ENCODE peak calls at places on chromosome 17, in four cellular contexts. Y, V, Q and I are unnamed samples.

GRCh38 chr17:28616281-28616680 is 2.3 kb upstream of the RSKR start:
- DNase-seq in Y (no peak), Q (no peak), V (no peak), I (no peak)

GRCh38 chr17:31499771-31500554 is 108.5 kb downstream of the RAB11FIP4 start:
- DNase-seq in Q (peak), V (no peak), Y (no peak), I (no peak)

GRCh38 chr17:72407336-72408121 is 286.7 kb downstream of the SOX9 start:
- DNase-seq in Q (peak), Y (peak), V (no peak), I (peak)

GRCh38 chr17:21573961-21574610 is 118.2 kb upstream of the KCNJ18 start:
- DNase-seq in V (no peak), Y (peak), Q (peak), I (peak)

GRCh38 chr17:57935833-57936807 is 19.1 kb downstream of the CUEDC1 start:
- DNase-seq in V (no peak), Y (no peak), Q (no peak), I (no peak)

GRCh38 chr17:81390436-81391214 is 4.6 kb upstream of the BAHCC1 start:
- DNase-seq in Y (no peak), V (no peak), Q (no peak), I (no peak)

GRCh38 chr17:83109793-83110645 is 30.6 kb downstream of the METRNL start:
- DNase-seq in V (no peak), Y (peak), Q (peak), I (peak)

GRCh38 chr17:66691644-66692500 is 143.0 kb upstream of the CACNG5 start:
- DNase-seq in Y (no peak), Q (no peak), V (no peak), I (peak)

GRCh38 chr17:27793168-27793905 is 7.0 kb downstream of the NOS2 start:
- DNase-seq in V (no peak), Q (no peak), Y (no peak), I (peak)

GRCh38 chr17:29158515-29159275 is 21.5 kb downstream of the MYO18A start:
- DNase-seq in V (no peak), Q (no peak), Y (peak), I (no peak)

GRCh38 chr17:39194089-39194984 is 3.1 kb downstream of the CACNB1 start:
- DNase-seq in Q (no peak), V (no peak), Y (no peak), I (no peak)

GRCh38 chr17:58403312-58403711 is 14.0 kb downstream of the RNF43 start:
- DNase-seq in Y (no peak), Q (no peak), V (no peak), I (no peak)

GRCh38 chr17:27878776-27879562 is 14.2 kb downstream of the LYRM9 start:
- DNase-seq in Q (no peak), V (no peak), Y (no peak), I (no peak)

GRCh38 chr17:73015722-73016276 is 76.7 kb downstream of the SLC39A11 start:
- DNase-seq in Q (no peak), Y (no peak), V (no peak), I (no peak)

GRCh38 chr17:2323629-2324314 is 12.5 kb downstream of the TSR1 start:
- DNase-seq in Y (no peak), Q (no peak), V (no peak), I (no peak)

GRCh38 chr17:876272-876671 is 94.1 kb downstream of the MRM3 start:
- DNase-seq in Q (no peak), Y (no peak), V (no peak), I (no peak)

GRCh38 chr17:5912927-5913565 is 157.1 kb upstream of the WSCD1 start:
- DNase-seq in Y (no peak), Q (no peak), V (no peak), I (no peak)